ENCODE peak calls at places on chromosomes 13 and 19, in four cellular contexts. A, B, G and D are unnamed samples.

GRCh38 chr13:98453254-98453843 is 123.6 kb downstream of the STK24 start:
- DNase-seq in A (no peak), B (no peak), G (no peak), D (no peak)

GRCh38 chr19:47707135-47707925 is 5.9 kb upstream of the EHD2 start:
- DNase-seq in B (peak), G (no peak), A (peak), D (peak)

GRCh38 chr13:66492479-66492878 is 737.7 kb downstream of the PCDH9 start:
- DNase-seq in B (no peak), G (no peak), A (no peak), D (no peak)

GRCh38 chr13:79385694-79386093 is 20.4 kb downstream of the RBM26 start:
- DNase-seq in G (no peak), B (no peak), A (no peak), D (no peak)

GRCh38 chr19:4208385-4209094 is 20.8 kb upstream of the EBI3 start:
- DNase-seq in G (no peak), B (peak), A (no peak), D (no peak)

GRCh38 chr19:4144666-4145261 is 8.7 kb upstream of the CREB3L3 start:
- DNase-seq in A (no peak), G (no peak), B (peak), D (no peak)

GRCh38 chr19:34411216-34411615 is 7.0 kb downstream of the PDCD2L start:
- DNase-seq in A (no peak), B (peak), G (no peak), D (no peak)

GRCh38 chr19:4516199-4516938 is 1.9 kb downstream of the PLIN4 start:
- DNase-seq in G (no peak), B (no peak), A (no peak), D (no peak)

GRCh38 chr19:58274771-58275199 is 4.0 kb upstream of the ZNF8 start:
- DNase-seq in G (no peak), A (no peak), B (no peak), D (no peak)

GRCh38 chr19:43784981-43785808 is 4.4 kb upstream of the KCNN4 start:
- DNase-seq in G (no peak), A (no peak), B (peak), D (no peak)

GRCh38 chr13:64274481-64275217 is 2859.0 kb upstream of the PCDH20 start:
- DNase-seq in B (no peak), A (no peak), G (no peak), D (no peak)

GRCh38 chr19:45507864-45508680 is 793 bp downstream of the VASP start:
- DNase-seq in B (peak), A (peak), G (no peak), D (peak)

GRCh38 chr13:112849500-112849899 is 119.5 kb upstream of the MCF2L start:
- DNase-seq in G (no peak), B (peak), A (no peak), D (no peak)

GRCh38 chr19:45125360-45125759 is 32.4 kb downstream of the PPP1R37 start:
- DNase-seq in A (no peak), G (no peak), B (no peak), D (no peak)

GRCh38 chr13:40589285-40590109 is 76.9 kb downstream of the FOXO1 start:
- DNase-seq in G (no peak), A (no peak), B (peak), D (no peak)

GRCh38 chr13:39284801-39285388 is 246.6 kb downstream of the NHLRC3 start:
- DNase-seq in G (no peak), B (no peak), A (no peak), D (no peak)

GRCh38 chr19:37217533-37217854 is 520 bp upstream of the ZNF383 start:
- DNase-seq in B (no peak), A (no peak), G (no peak), D (no peak)

GRCh38 chr13:30757026-30757425 is 21.7 kb downstream of the ALOX5AP start:
- DNase-seq in A (no peak), G (no peak), B (no peak), D (no peak)

GRCh38 chr13:107185889-107186288 is 618.0 kb upstream of the ARGLU1 start:
- DNase-seq in G (no peak), B (no peak), A (no peak), D (no peak)

GRCh38 chr13:99526549-99526948 is 25.3 kb downstream of the TM9SF2 start:
- DNase-seq in B (no peak), G (no peak), A (no peak), D (no peak)

GRCh38 chr13:100625447-100625846 is 36.9 kb upstream of the GGACT start:
- DNase-seq in B (no peak), A (no peak), G (no peak), D (no peak)

GRCh38 chr13:100184095-100184494 is 95.2 kb downstream of the PCCA start:
- DNase-seq in G (no peak), A (no peak), B (no peak), D (no peak)

GRCh38 chr13:60121288-60121687 is 42.4 kb downstream of the DIAPH3 start:
- DNase-seq in B (no peak), A (no peak), G (no peak), D (no peak)

GRCh38 chr19:49113762-49114629 is at the start of gene LIN7B:
- DNase-seq in A (peak), B (peak), G (no peak), D (peak)

GRCh38 chr19:12969292-12969988 is at the start of gene DAND5:
- DNase-seq in B (no peak), G (no peak), A (no peak), D (no peak)

GRCh38 chr13:25453966-25454365 is 82.2 kb downstream of the ATP8A2 start:
- DNase-seq in A (no peak), G (no peak), B (no peak), D (no peak)

GRCh38 chr19:6041991-6042421 is 64.1 kb upstream of the RANBP3 start:
- DNase-seq in A (no peak), G (no peak), B (peak), D (peak)

GRCh38 chr19:1773173-1773572 is 19.9 kb downstream of the ONECUT3 start:
- DNase-seq in G (no peak), B (peak), A (no peak), D (no peak)

GRCh38 chr13:28013482-28013881 is 25.0 kb upstream of the URAD start:
- DNase-seq in G (no peak), B (no peak), A (no peak), D (no peak)

GRCh38 chr13:99199541-99200432 is 867 bp upstream of the UBAC2 start:
- DNase-seq in G (no peak), A (no peak), B (no peak), D (no peak)

GRCh38 chr13:95275322-95276118 is 25.7 kb downstream of the ABCC4 start:
- DNase-seq in B (no peak), G (no peak), A (no peak), D (peak)

GRCh38 chr13:75410207-75410606 is 71.8 kb downstream of the TBC1D4 start:
- DNase-seq in A (no peak), G (no peak), B (no peak), D (no peak)

GRCh38 chr13:30456290-30456689 is 9.4 kb downstream of the HMGB1 start:
- DNase-seq in G (no peak), B (no peak), A (no peak), D (no peak)

DNA sequence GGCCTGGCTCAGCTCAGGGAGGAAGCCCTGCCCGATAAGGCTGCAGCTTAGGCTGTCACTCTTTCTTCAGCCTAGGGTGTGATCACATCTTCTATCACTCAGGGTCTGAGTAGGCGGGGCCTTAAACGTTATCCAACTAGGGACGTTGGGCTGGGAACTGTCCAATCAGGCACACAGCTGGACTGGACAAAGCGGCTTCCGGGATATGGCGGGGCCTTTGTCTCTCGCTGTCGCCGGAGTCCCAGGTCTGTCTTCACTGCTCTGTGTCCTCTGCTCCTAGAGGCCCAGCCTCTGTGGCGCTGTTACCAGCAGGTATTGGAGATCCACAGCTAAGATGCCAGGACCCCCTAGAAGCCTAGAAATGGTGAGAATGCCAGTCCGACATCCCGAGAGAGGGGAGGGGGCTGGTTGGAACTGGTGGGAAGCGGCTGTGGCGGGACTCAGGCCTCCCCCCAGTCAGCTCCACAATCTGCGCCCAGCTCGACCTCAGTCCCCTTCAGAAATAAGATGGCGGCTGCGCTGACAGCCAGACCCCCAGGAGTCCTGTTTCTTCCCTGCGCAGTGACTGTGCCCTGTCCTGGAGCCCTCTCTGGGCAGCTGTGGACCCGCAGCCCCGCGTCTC is at the start of gene ZNF254:
- DNase-seq in B (peak), A (peak), G (peak), D (peak)
- TF ChIP-seq POLR2A in B (peak), A (peak), G (no peak), D (no peak)

GRCh38 chr19:681029-681626 is 4.9 kb downstream of the FSTL3 start:
- DNase-seq in A (peak), G (peak), B (peak), D (peak)
- H3K27ac ChIP-seq in A (peak), G (peak), B (peak), D (peak)

DNA sequence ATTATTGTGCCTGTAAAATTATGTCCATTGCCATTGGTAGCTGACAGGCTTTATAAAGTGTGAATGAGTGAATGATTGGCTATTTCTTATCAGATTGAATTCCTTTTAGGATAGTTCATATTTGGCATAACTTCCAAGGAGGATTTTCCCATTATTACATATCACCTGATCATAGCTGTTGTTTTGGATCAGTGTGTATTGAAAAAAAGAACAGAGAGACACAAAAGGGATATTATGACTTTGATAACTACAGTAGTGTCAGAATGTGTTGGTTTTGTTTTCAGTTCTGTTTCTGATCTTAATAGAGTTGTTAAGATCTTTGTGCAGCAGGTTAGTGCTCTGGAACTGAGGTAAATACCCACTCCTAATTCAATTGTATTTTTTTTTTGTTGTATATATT is 103.8 kb downstream of the LRCH1 start:
- DNase-seq in A (no peak), B (no peak), G (no peak), D (no peak)
- TF ChIP-seq POLR2A in A (no peak), B (no peak), G (no peak), D (no peak)

GRCh38 chr13:97226013-97226412 is 3.9 kb downstream of the MBNL2 start:
- DNase-seq in B (no peak), G (no peak), A (peak), D (no peak)
- H3K27ac ChIP-seq in B (peak), G (peak), A (peak), D (peak)

GRCh38 chr19:55478364-55478763 is 1.9 kb downstream of the ZNF628 start:
- DNase-seq in G (no peak), B (no peak), A (no peak), D (no peak)
- TF ChIP-seq POLR2A in G (no peak), B (no peak), A (no peak), D (no peak)